ENCODE peak calls at places on chromosomes 2 and 18, in five cellular contexts. M, Z, C, U and S are unnamed samples.

GRCh38 chr18:77127769-77128671 is 4.6 kb downstream of the MBP start:
- DNase-seq in M (no peak), Z (no peak), C (no peak), U (peak), S (no peak)

GRCh38 chr18:3605562-3606443 is 155.8 kb downstream of the TGIF1 start:
- DNase-seq in M (no peak), Z (no peak), C (no peak), U (no peak), S (no peak)

GRCh38 chr2:167258712-167259111 is 370.4 kb downstream of the XIRP2 start:
- DNase-seq in M (no peak), Z (no peak), C (no peak), U (no peak), S (no peak)

GRCh38 chr2:225597911-225598310 is 198.4 kb downstream of the NYAP2 start:
- DNase-seq in M (no peak), Z (no peak), C (no peak), U (no peak), S (no peak)

GRCh38 chr2:155975734-155976133 is 356.8 kb downstream of the NR4A2 start:
- DNase-seq in M (no peak), Z (no peak), C (peak), U (no peak), S (no peak)

GRCh38 chr2:231339318-231339717 is 56.2 kb upstream of the B3GNT7 start:
- DNase-seq in M (no peak), Z (no peak), C (peak), U (no peak), S (no peak)

GRCh38 chr2:126855606-126856005 is 43.1 kb upstream of the TEX51 start:
- DNase-seq in M (no peak), Z (no peak), C (no peak), U (no peak), S (no peak)

GRCh38 chr2:109486711-109487130 is 127.0 kb downstream of the SEPTIN10 start:
- DNase-seq in M (no peak), Z (no peak), C (no peak), U (no peak), S (no peak)

GRCh38 chr2:66840321-66841014 is 405.5 kb downstream of the MEIS1 start:
- DNase-seq in M (no peak), Z (no peak), C (no peak), U (no peak), S (no peak)

GRCh38 chr2:198706683-198707082 is 751.1 kb downstream of the SATB2 start:
- DNase-seq in M (no peak), Z (no peak), C (no peak), U (no peak), S (no peak)

GRCh38 chr2:160227252-160227651 is 27.2 kb upstream of the ITGB6 start:
- DNase-seq in M (no peak), Z (no peak), C (no peak), U (no peak), S (no peak)

GRCh38 chr2:240247241-240247867 is 106.9 kb upstream of the OTOS start:
- DNase-seq in M (no peak), Z (no peak), C (no peak), U (no peak), S (no peak)

GRCh38 chr2:66966631-66967030 is 430.5 kb upstream of the ETAA1 start:
- DNase-seq in M (no peak), Z (no peak), C (no peak), U (no peak), S (no peak)

GRCh38 chr2:190581997-190582396 is 47.5 kb upstream of the NEMP2 start:
- DNase-seq in M (no peak), Z (no peak), C (no peak), U (no peak), S (no peak)

GRCh38 chr2:198337368-198337767 is 533.0 kb downstream of the PLCL1 start:
- DNase-seq in M (peak), Z (no peak), C (no peak), U (no peak), S (no peak)

DNA sequence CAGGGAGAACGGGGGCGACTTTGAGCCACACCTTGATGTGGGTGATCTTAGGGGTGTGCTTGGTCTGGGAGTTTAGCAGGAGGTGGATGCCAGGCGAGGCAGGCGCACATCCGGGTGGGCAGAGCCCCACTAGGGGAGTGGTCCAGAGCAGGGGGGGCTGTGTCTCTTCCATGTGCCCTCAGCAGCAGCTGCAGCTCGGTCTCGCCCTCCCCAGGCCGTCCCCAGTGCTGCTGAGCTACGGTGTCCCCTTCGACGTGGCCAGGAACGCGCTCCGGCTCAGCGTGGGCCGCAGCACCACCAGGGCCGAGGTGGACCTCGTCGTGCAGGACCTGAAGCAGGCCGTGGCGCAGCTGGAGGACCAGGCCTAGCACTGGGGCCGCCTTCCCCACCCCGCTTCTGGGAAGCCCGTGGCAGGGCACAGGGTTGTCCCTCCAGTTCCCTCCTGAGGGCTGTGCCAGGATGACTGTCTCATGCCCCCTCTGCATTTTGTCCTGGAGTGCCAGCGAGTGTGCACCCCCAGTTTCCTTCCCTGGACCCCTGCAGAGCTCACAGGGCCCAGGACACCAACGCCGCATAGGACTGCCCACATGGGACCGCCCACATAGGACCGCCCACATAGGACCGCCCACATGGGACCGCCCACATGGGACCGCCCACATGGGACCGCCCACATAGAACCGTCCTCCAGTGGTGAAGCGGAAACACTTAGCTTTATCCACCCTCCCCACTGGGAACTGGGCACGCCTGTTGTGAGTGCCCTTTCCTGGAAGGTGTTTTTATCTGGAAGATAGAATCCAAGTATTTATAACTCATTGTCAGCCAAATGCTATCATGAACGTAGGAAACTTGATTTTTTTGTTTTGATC is 1.9 kb upstream of the ESPNL start:
- DNase-seq in M (peak), Z (peak), C (no peak), U (no peak), S (peak)
- TF ChIP-seq SUZ12 in M (no peak), Z (no peak), C (no peak), U (no peak), S (no peak)

DNA sequence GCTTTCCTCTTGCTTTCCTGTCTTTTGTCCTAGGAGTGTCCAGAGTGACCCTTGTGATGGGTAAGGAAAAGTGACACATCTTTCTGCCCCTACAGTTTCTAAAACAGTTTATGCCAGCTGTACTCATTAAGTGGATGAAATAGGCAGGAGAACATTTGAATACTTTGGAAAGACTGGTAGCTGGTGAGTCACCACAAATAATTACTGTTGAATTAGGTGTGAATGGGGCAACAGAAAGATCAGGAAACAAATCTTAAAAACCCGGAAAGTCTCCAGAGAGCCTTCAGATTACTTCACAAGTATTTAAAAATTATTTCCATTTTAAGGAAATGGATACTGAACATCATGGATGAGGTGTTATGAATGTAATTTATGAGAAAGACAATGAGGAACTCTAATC is 278.5 kb downstream of the CLIP4 start:
- DNase-seq in M (no peak), Z (no peak), C (no peak), U (no peak), S (no peak)
- TF ChIP-seq SUZ12 in M (no peak), Z (no peak), C (no peak), U (no peak), S (no peak)

GRCh38 chr2:209097168-209097567 is 326.7 kb upstream of the MAP2 start:
- DNase-seq in M (no peak), Z (peak), C (no peak), U (no peak), S (no peak)

GRCh38 chr2:209095432-209095831 is 328.4 kb upstream of the MAP2 start:
- DNase-seq in M (no peak), Z (no peak), C (no peak), U (no peak), S (no peak)

GRCh38 chr2:209091026-209091425 is 332.8 kb upstream of the MAP2 start:
- DNase-seq in M (no peak), Z (no peak), C (no peak), U (no peak), S (no peak)

GRCh38 chr2:209094221-209094620 is 329.6 kb upstream of the MAP2 start:
- DNase-seq in M (no peak), Z (no peak), C (no peak), U (no peak), S (no peak)
- TF ChIP-seq SUZ12 in M (no peak), Z (no peak), C (no peak), U (no peak), S (no peak)

DNA sequence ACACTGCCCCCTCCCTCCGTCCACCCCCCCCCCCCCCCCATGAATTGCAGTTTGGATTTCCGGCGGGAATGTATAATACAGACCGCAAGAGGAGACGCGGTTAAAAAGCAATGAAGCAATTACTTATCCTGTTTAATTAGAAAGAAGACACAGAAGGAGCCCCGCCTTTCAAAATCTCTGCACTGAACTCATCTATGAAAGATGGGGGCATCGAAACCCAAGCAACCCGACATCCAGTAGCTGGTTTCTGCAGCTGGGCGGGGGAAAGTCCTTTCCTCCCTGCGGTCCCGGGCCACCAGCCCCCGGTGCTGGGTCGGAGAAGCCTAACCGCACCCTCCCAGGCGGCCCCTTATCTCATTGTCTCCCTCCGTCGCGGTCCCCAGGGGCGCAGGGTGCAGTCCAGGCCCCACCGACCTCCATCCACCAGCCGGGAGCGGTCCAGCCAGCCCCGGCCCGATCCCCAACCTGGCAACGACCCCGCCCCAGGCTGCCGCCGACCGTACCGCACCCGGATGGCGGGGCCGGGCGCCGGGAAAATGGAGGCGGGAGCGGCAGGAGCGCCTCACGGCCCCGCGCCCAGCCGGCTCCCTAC is 519 bp downstream of the RAPH1 start:
- DNase-seq in M (peak), Z (no peak), C (peak), U (no peak), S (no peak)
- TF ChIP-seq SUZ12 in M (no peak), Z (no peak), C (no peak), U (peak), S (no peak)

DNA sequence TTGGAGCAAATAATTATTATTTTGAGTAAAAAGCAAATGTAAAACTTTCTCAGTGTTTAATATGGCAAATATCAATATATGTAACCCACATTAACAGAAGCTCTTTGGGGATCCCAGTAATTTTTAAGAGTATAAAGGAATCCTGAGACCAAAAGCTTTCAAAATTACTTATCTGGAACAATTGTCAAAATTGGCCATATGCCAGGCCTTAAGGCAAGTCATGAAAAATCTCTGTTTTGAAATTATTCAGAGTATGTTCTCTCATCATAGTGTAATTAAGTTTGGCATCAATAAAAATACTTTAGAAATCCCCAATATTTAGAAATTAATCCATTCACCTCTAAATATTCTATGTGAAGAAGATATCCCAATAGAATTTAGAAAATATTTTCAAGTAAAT is 225.3 kb upstream of the ARL4C start:
- DNase-seq in M (no peak), Z (no peak), C (no peak), U (no peak), S (no peak)
- TF ChIP-seq SUZ12 in M (no peak), Z (no peak), C (no peak), U (no peak), S (no peak)

GRCh38 chr2:86788172-86788571 is 2.5 kb downstream of the CD8A start:
- DNase-seq in M (no peak), Z (no peak), C (no peak), U (no peak), S (no peak)
- TF ChIP-seq SUZ12 in M (no peak), Z (no peak), C (no peak), U (no peak), S (no peak)